ENCODE peak calls at places on chromosome 11, in seven cellular contexts. W, A, D, K, U, M and V are unnamed samples.

GRCh38 chr11:64566915-64567882 is 23.8 kb upstream of the SLC22A12 start:
- DNase-seq in U (no peak), M (no peak), D (no peak), A (no peak), W (no peak), K (peak; percentile 61), V (no peak)

GRCh38 chr11:16605971-16606783 is 132.3 kb upstream of the C11orf58 start:
- DNase-seq in A (peak; percentile 86), K (peak; percentile 92), U (peak; percentile 83), D (peak; percentile 94), W (peak; percentile 92), M (peak; percentile 91), V (peak; percentile 52)

GRCh38 chr11:6992457-6993431 is 27.4 kb downstream of the ZNF214 start:
- DNase-seq in D (peak; percentile 68), W (no peak), K (no peak), U (peak; percentile 95), M (no peak), A (no peak), V (peak; percentile 84)

GRCh38 chr11:2752204-2752772 is 52.5 kb upstream of the KCNQ1OT1 start:
- DNase-seq in W (no peak), D (peak; percentile 51), U (no peak), K (peak; percentile 23), M (peak; percentile 10), A (no peak), V (no peak)

GRCh38 chr11:12403122-12403994 is 26.0 kb downstream of the PARVA start:
- DNase-seq in U (no peak), K (no peak), A (no peak), D (peak; percentile 37), W (no peak), M (no peak), V (no peak)

GRCh38 chr11:83773950-83774880 is 488.0 kb upstream of the CCDC90B start:
- DNase-seq in A (no peak), U (peak; percentile 40), D (peak; percentile 28), W (no peak), M (no peak), K (no peak), V (no peak)

GRCh38 chr11:20156280-20156875 is 3.9 kb downstream of the DBX1 start:
- DNase-seq in M (no peak), W (no peak), D (no peak), K (no peak), U (no peak), A (peak; percentile 65), V (no peak)

GRCh38 chr11:120974980-120975379 is 48.9 kb upstream of the TBCEL start:
- DNase-seq in A (no peak), M (no peak), D (no peak), W (no peak), U (no peak), K (no peak), V (no peak)

GRCh38 chr11:57402188-57403066 is 12.0 kb upstream of the PRG2 start:
- DNase-seq in D (peak; percentile 9), M (no peak), K (no peak), W (no peak), A (no peak), U (no peak), V (no peak)

GRCh38 chr11:8766043-8766992 is 83.7 kb downstream of the RPL27A start:
- DNase-seq in K (no peak), M (no peak), U (peak; percentile 43), W (no peak), D (no peak), A (no peak), V (no peak)

GRCh38 chr11:32939866-32940265 is 47.3 kb downstream of the QSER1 start:
- DNase-seq in A (no peak), K (no peak), U (no peak), W (no peak), D (no peak), M (no peak), V (no peak)

GRCh38 chr11:74453373-74453975 is 13.9 kb downstream of the KCNE3 start:
- DNase-seq in U (peak; percentile 68), W (peak; percentile 39), M (peak; percentile 78), A (peak; percentile 66), K (peak; percentile 81), D (peak; percentile 80), V (no peak)

GRCh38 chr11:115322553-115323203 is 181.5 kb downstream of the CADM1 start:
- DNase-seq in U (no peak), A (no peak), M (no peak), K (no peak), W (no peak), D (no peak), V (no peak)

GRCh38 chr11:44592125-44592643 is 26.7 kb downstream of the CD82 start:
- DNase-seq in M (peak; percentile 94), U (peak; percentile 77), A (no peak), W (peak; percentile 80), K (no peak), D (peak; percentile 88), V (peak; percentile 65)

GRCh38 chr11:116955548-116955947 is 118.1 kb upstream of the APOA1 start:
- DNase-seq in A (no peak), M (no peak), D (no peak), K (no peak), U (no peak), W (no peak), V (no peak)

GRCh38 chr11:65041206-65042035 is at the start of gene SAC3D1:
- DNase-seq in D (no peak), W (no peak), K (peak; percentile 88), M (no peak), U (peak; percentile 31), A (no peak), V (no peak)

GRCh38 chr11:105577645-105578044 is 32.2 kb upstream of the GRIA4 start:
- DNase-seq in K (no peak), W (no peak), U (no peak), A (no peak), M (no peak), D (peak; percentile 64), V (no peak)

GRCh38 chr11:1888811-1889526 is 2.7 kb downstream of the PRR33 start:
- DNase-seq in A (peak; percentile 85), M (no peak), U (no peak), D (no peak), K (peak; percentile 71), W (peak; percentile 38), V (no peak)

GRCh38 chr11:38221295-38221694 is 1623.3 kb upstream of the RAG2 start:
- DNase-seq in W (no peak), K (no peak), D (no peak), M (no peak), U (no peak), A (no peak), V (no peak)

GRCh38 chr11:63583288-63583687 is 20.1 kb upstream of the PLAAT2 start:
- DNase-seq in U (no peak), K (no peak), A (no peak), D (peak; percentile 59), M (no peak), W (no peak), V (no peak)

GRCh38 chr11:18461909-18462308 is 6.3 kb downstream of the LDHAL6A start:
- DNase-seq in K (no peak), W (no peak), D (no peak), U (no peak), M (no peak), A (no peak), V (no peak)

GRCh38 chr11:13940611-13941256 is 21.8 kb upstream of the SPON1 start:
- DNase-seq in K (no peak), D (no peak), W (no peak), A (no peak), M (no peak), U (no peak), V (no peak)

GRCh38 chr11:79013509-79013908 is 427.3 kb downstream of the TENM4 start:
- DNase-seq in W (no peak), A (no peak), M (no peak), U (peak; percentile 62), D (peak; percentile 15), K (no peak), V (no peak)

GRCh38 chr11:68938816-68939582 is 35.3 kb downstream of the IGHMBP2 start:
- DNase-seq in D (no peak), K (no peak), W (no peak), M (no peak), A (no peak), U (no peak), V (no peak)

GRCh38 chr11:28528217-28528616 is 420.0 kb downstream of the METTL15 start:
- DNase-seq in U (peak; percentile 25), W (no peak), M (no peak), A (no peak), D (no peak), K (no peak), V (peak; percentile 46)

GRCh38 chr11:726278-726915 is 20.4 kb downstream of the EPS8L2 start:
- DNase-seq in M (peak; percentile 80), W (no peak), D (peak; percentile 30), A (peak; percentile 91), K (peak; percentile 82), U (peak; percentile 51), V (no peak)
- H3K4me3 ChIP-seq in M (no peak overlapping the region), W (peak overlapping the region; percentile 30), D (peak overlapping the region; percentile 25), A (no peak overlapping the region), K (peak overlapping the region; percentile 30), U (no peak overlapping the region), V (no peak overlapping the region)

GRCh38 chr11:125883375-125883774 is 4.1 kb upstream of the HYLS1 start:
- DNase-seq in A (no peak), M (no peak), K (no peak), D (no peak), W (no peak), U (no peak), V (no peak)

GRCh38 chr11:125890447-125891100 is 3.1 kb downstream of the HYLS1 start:
- DNase-seq in K (no peak), M (no peak), U (no peak), A (no peak), D (no peak), W (no peak), V (no peak)

GRCh38 chr11:125892071-125892470 is 4.6 kb downstream of the HYLS1 start:
- DNase-seq in M (no peak), A (no peak), W (no peak), U (peak; percentile 61), D (no peak), K (no peak), V (no peak)

GRCh38 chr11:125886997-125887372 is 483 bp upstream of the HYLS1 start:
- DNase-seq in U (peak; percentile 47), D (peak; percentile 42), W (no peak), A (peak; percentile 64), M (peak; percentile 74), K (peak; percentile 76), V (no peak)

GRCh38 chr11:125887373-125888324 is at the start of gene HYLS1:
- DNase-seq in M (peak; percentile 98), A (peak; percentile 94), U (peak; percentile 97), K (peak; percentile 97), W (peak; percentile 92), D (peak; percentile 99), V (peak; percentile 84)
- TF ChIP-seq CTCF in M (no peak), A (no peak), U (peak; percentile 13), K (peak; percentile 28), W (peak; percentile 51), D (peak; percentile 10), V (no peak)

DNA sequence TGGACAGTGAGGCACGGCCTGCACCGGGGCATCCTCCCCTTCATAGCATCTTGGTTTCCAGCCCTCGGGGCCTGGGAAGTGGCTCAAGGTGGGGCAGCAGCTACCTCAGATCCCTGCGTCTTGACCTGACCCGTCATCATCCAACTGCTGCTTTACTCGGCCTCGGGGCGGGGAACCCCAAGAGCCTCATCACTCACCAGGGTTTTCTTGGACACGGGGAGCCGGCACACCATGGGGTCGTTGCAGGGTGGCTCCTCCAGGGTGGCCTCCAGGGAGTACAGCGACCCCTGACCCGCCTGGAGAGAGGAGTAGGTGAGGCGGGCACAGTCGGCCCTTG is 651 bp downstream of the CTSF start:
- DNase-seq in K (no peak), A (no peak), U (no peak), W (no peak), D (no peak), M (no peak), V (no peak)
- H3K4me3 ChIP-seq in K (peak overlapping the region; percentile 67), A (no peak overlapping the region), U (peak overlapping the region; percentile 26), W (peak overlapping the region; percentile 74), D (no peak overlapping the region), M (peak overlapping the region; percentile 49), V (peak overlapping the region; percentile 45)

GRCh38 chr11:22666700-22667439 is 459 bp downstream of the GAS2 start:
- DNase-seq in W (peak; percentile 44), A (peak; percentile 49), M (no peak), D (peak; percentile 54), U (peak; percentile 3), K (peak; percentile 68), V (no peak)
- TF ChIP-seq CTCF in W (peak; percentile 32), A (no peak), M (no peak), D (no peak), U (no peak), K (no peak), V (no peak)